ENCODE peak calls at places on chromosome 4, in four cellular contexts. W is T-helper 22 cell, M is left ventricle myocardium inferior, T is activated T-cell treated with anti-CD3 and anti-CD28 coated beads for 1 hour. V is an unnamed sample.

GRCh38 chr4:89263265-89263664 is 44.3 kb downstream of the GPRIN3 start:
- DNase-seq in W (no peak), M (no peak), T (no peak), V (no peak)

GRCh38 chr4:110514889-110515479 is 39.0 kb downstream of the ENPEP start:
- DNase-seq in W (no peak), M (no peak), T (no peak), V (no peak)

GRCh38 chr4:156873776-156874175 is 97.8 kb downstream of the PDGFC start:
- DNase-seq in W (no peak), M (no peak), T (no peak), V (no peak)

GRCh38 chr4:105451346-105451745 is 22.5 kb downstream of the PPA2 start:
- DNase-seq in W (no peak), M (no peak), T (no peak), V (no peak)

GRCh38 chr4:39528056-39528465 is 822 bp upstream of the UGDH start:
- DNase-seq in W (no peak), M (no peak), T (no peak), V (no peak)

GRCh38 chr4:59973496-59973895 is 1226.6 kb upstream of the ADGRL3 start:
- DNase-seq in W (no peak), M (no peak), T (no peak), V (no peak)

GRCh38 chr4:168560835-168561210 is 64.0 kb downstream of the PALLD start:
- DNase-seq in W (no peak), M (no peak), T (no peak), V (no peak)

GRCh38 chr4:148076964-148077363 is 345.1 kb downstream of the ARHGAP10 start:
- DNase-seq in W (no peak), M (no peak), T (no peak), V (no peak)

GRCh38 chr4:140090215-140090731 is 63.7 kb downstream of the MAML3 start:
- DNase-seq in W (no peak), M (no peak), T (no peak), V (no peak)

GRCh38 chr4:40196724-40197281 is at the start of gene RHOH:
- DNase-seq in W (peak; percentile 76), M (no peak), T (peak; percentile 59), V (peak; percentile 62)

GRCh38 chr4:31107362-31107761 is 387.2 kb downstream of the PCDH7 start:
- DNase-seq in W (no peak), M (no peak), T (no peak), V (no peak)

V was measured in natural killer cell.